ENCODE peak calls at places on chromosomes 6 and 20, in eight cellular contexts. T is neuronal stem cell; A is CD8-positive, alpha-beta T cell; V is left lung; S is OCI-LY7; F is CD8-positive, alpha-beta memory T cell; N is uterus; J is cardiac muscle cell. O is an unnamed sample. For H3K4me1 and H3K36me3, the result is how much of the 10 kb centered on the place peaks cover.

GRCh38 chr6:158149641-158150040 is 18.4 kb downstream of the SERAC1 start:
- DNase-seq in A (no peak), N (no peak), F (no peak), S (no peak), T (no peak), V (no peak), J (peak), O (no peak)

GRCh38 chr6:57021086-57021720 is 25.3 kb upstream of the KIAA1586 start:
- DNase-seq in A (no peak), N (no peak), T (peak), S (peak), V (no peak), J (peak), F (peak), O (peak)

GRCh38 chr6:32622545-32623401 is 14.4 kb upstream of the HLA-DQA1 start:
- DNase-seq in F (peak), A (peak), N (no peak), J (peak), S (peak), T (peak), V (no peak), O (peak)

GRCh38 chr6:2951723-2952122 is 19.6 kb downstream of the SERPINB6 start:
- DNase-seq in N (no peak), S (no peak), F (no peak), J (no peak), A (no peak), V (peak), T (no peak), O (no peak)

GRCh38 chr6:139135578-139136545 is 982 bp downstream of the HECA start:
- DNase-seq in F (peak), J (peak), V (peak), S (peak), N (peak), A (peak), T (no peak), O (peak)

GRCh38 chr20:32207211-32207625 is 325 bp downstream of the PLAGL2 start:
- DNase-seq in J (no peak), A (no peak), N (no peak), S (peak), F (no peak), V (no peak), T (no peak), O (no peak)

GRCh38 chr6:76703786-76704185 is 631.3 kb upstream of the IMPG1 start:
- DNase-seq in F (no peak), J (no peak), T (no peak), S (no peak), A (no peak), V (no peak), N (no peak), O (no peak)

GRCh38 chr6:116210750-116211425 is 43.0 kb downstream of the TSPYL4 start:
- DNase-seq in F (no peak), J (peak), T (no peak), A (no peak), N (no peak), V (peak), S (no peak), O (no peak)

GRCh38 chr20:19901226-19901625 is 115.9 kb upstream of the NAA20 start:
- DNase-seq in S (no peak), N (no peak), F (no peak), V (no peak), A (no peak), T (no peak), J (no peak), O (no peak)

GRCh38 chr20:5400164-5400762 is 83.5 kb upstream of the PROKR2 start:
- DNase-seq in A (no peak), N (no peak), S (peak), T (peak), V (no peak), F (no peak), J (peak), O (no peak)

GRCh38 chr20:11993886-11994466 is 76.3 kb downstream of the BTBD3 start:
- DNase-seq in N (no peak), V (no peak), S (peak), J (no peak), T (no peak), A (no peak), F (no peak), O (no peak)

GRCh38 chr6:44706011-44706410 is 318.5 kb downstream of the CDC5L start:
- DNase-seq in A (no peak), S (no peak), F (no peak), T (no peak), V (no peak), J (no peak), N (no peak), O (no peak)

GRCh38 chr6:169626169-169626833 is 75.5 kb downstream of the WDR27 start:
- DNase-seq in A (no peak), J (no peak), T (no peak), F (no peak), N (no peak), S (no peak), V (no peak), O (no peak)

GRCh38 chr6:43677759-43678158 is 9.8 kb downstream of the MRPS18A start:
- DNase-seq in V (no peak), J (no peak), T (no peak), N (no peak), A (no peak), S (no peak), F (no peak), O (no peak)

GRCh38 chr6:109759098-109759855 is 68.2 kb downstream of the FIG4 start:
- DNase-seq in S (no peak), V (no peak), T (no peak), F (no peak), J (no peak), N (no peak), A (no peak), O (no peak)

GRCh38 chr20:25084616-25085187 is 2.8 kb upstream of the VSX1 start:
- DNase-seq in S (no peak), J (no peak), F (no peak), A (no peak), V (no peak), T (no peak), N (no peak), O (no peak)

GRCh38 chr6:43383021-43383667 is 13.7 kb upstream of the ZNF318 start:
- DNase-seq in J (peak), T (no peak), V (no peak), S (no peak), F (no peak), N (no peak), A (no peak), O (no peak)

GRCh38 chr6:122770835-122771601 is 8.5 kb upstream of the FABP7 start:
- DNase-seq in A (no peak), S (no peak), F (no peak), J (no peak), N (no peak), V (no peak), T (no peak), O (no peak)

GRCh38 chr6:23308166-23308565 is 738.8 kb downstream of the HDGFL1 start:
- DNase-seq in S (no peak), T (no peak), J (no peak), V (no peak), F (no peak), A (no peak), N (no peak), O (no peak)

GRCh38 chr6:33985333-33985751 is 160.5 kb downstream of the GRM4 start:
- DNase-seq in F (no peak), A (no peak), J (no peak), S (no peak), V (no peak), N (no peak), T (no peak), O (no peak)

GRCh38 chr20:40563296-40563950 is 125.6 kb downstream of the MAFB start:
- DNase-seq in V (peak), N (no peak), T (no peak), S (no peak), A (no peak), F (no peak), J (peak), O (no peak)

GRCh38 chr20:34045294-34045693 is 51.6 kb downstream of the RALY start:
- DNase-seq in J (peak), V (no peak), S (no peak), N (peak), T (no peak), A (no peak), F (no peak), O (no peak)

GRCh38 chr6:34578445-34579262 is 22.5 kb upstream of the SPDEF start:
- DNase-seq in T (no peak), F (no peak), N (no peak), A (no peak), J (no peak), V (no peak), S (no peak), O (no peak)

GRCh38 chr6:37127961-37128862 is 41.7 kb upstream of the PIM1 start:
- DNase-seq in V (no peak), F (no peak), A (no peak), J (peak), N (no peak), T (no peak), S (no peak), O (no peak)

GRCh38 chr20:22825076-22825475 is 210.0 kb upstream of the SSTR4 start:
- DNase-seq in N (no peak), S (no peak), J (peak), F (no peak), A (no peak), V (no peak), T (no peak), O (no peak)

GRCh38 chr6:81562169-81562568 is 190.3 kb downstream of the TENT5A start:
- DNase-seq in T (no peak), J (peak), A (no peak), N (peak), F (no peak), S (no peak), V (no peak), O (no peak)

DNA sequence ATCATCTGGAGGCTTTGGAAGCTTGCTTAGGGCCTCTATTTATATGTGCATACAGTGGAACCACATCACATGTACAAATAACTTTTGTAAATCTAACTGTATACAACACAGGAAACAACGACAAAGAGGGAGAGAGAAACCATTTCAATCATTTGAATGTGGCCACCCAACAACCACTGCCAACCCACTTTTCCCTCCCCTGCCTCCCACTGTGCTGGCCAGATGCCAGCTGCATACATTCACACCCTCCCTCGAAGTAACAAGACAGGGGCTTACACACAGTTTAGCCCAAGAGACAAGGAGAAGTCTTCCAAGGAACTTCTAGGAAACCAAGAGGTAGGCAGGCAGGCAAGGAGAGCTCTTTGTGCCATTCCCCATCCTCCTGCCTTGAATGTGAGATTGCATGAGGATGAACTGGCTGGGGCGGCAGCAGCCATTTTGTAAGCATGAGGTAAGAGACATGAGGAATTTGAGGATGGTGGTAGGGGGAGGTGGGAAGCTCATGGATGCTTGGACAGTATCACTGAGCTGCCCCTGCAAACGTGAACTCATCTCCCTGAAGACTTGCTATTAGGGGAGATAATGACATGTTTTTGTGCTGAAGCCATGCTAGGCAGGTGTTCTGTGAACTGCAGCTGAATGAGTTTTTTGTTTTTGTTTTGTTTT is 18.2 kb downstream of the BMP7 start:
- DNase-seq in V (no peak), T (no peak), N (no peak), F (no peak), A (no peak), S (peak), J (no peak), O (no peak)
- H3K27ac ChIP-seq in V (no peak), T (no peak), N (no peak), F (no peak), A (no peak), S (peak), J (no peak), O (no peak)

GRCh38 chr6:22113046-22113766 is 183.6 kb downstream of the PRL start:
- DNase-seq in A (no peak), F (no peak), T (no peak), S (no peak), J (peak), V (peak), N (peak), O (no peak)
- H3K4me1 ChIP-seq in A (under half), F (under half), T (under half), S (under half), J (under half), V (under half), N (under half), O (under half)

DNA sequence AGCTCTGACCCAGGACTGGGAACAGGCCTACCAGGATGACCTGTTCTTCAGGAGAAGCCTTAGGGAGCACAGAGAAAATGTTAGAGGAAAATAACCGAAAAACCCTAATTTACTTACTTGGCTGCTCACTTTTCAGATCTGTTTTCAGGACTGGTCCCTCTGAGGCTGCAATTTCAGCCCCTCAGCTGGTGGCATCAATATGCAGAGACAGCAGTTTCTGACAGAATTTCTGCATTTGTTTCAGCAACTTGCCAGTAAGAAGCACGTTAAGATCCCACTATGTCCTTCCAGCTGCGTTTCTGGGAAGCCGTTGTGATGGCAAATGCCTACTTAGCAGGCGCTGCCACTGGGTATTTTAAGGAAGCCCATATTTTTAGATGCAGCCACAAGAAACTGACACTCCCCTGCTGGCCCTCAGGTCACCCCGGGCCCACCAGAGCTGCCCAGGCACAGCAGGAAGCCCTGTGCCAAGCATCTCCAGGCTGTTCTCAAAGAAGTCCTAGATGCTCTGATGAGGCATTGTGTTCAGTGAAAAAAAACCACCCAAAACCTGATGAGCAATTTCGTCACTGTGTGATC is 7.5 kb downstream of the YTHDF1 start:
- DNase-seq in T (no peak), N (no peak), S (no peak), F (no peak), V (no peak), A (no peak), J (no peak), O (no peak)
- H3K36me3 ChIP-seq in T (half or more), N (under half), S (half or more), F (half or more), V (under half), A (half or more), J (under half), O (half or more)

DNA sequence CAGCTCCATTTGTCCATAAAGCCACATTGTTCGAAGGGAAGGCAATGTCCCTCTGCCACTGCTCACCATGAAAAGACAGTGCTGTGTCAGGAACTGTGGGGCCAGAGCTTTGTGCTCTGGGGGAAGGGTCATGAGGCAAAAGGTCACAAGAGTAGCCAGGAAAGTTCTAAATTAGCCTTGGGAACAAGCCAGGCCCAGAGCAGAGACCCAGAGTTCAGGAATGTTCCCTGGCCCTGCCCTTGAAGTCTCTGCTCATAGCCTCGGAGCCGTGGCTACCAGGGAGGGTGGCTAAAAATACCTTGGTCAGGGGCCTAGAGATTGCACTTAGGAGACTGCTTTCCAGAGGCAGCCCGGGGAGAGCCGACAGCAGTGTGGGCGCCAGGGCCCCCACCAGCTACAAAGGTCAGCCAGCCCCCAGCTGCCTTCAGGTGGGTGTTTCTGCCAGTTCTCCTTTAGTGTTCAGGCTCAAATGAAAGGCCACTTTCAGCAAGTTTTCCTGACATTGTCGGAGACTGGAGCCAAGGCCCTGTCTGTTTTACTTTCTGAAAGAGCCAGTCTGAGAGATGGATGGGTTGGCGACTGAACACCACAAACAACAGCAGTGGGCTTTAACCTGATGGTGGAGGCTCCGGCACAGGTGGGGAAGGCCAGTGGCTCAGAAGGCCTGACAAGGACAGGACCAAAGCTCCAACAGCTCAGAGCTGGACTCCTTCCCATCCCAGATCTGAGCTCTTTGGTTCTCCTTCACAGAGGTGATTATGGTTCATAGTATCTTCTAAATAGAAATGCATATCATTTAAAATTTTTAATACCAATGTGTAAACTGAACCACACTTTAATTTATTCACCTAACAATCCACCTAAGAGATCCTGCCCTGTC is 76.2 kb downstream of the CDH26 start:
- DNase-seq in A (no peak), V (no peak), S (no peak), N (no peak), J (no peak), T (peak), F (no peak), O (no peak)
- H3K27ac ChIP-seq in A (no peak), V (no peak), S (no peak), N (no peak), J (peak), T (no peak), F (no peak), O (no peak)

DNA sequence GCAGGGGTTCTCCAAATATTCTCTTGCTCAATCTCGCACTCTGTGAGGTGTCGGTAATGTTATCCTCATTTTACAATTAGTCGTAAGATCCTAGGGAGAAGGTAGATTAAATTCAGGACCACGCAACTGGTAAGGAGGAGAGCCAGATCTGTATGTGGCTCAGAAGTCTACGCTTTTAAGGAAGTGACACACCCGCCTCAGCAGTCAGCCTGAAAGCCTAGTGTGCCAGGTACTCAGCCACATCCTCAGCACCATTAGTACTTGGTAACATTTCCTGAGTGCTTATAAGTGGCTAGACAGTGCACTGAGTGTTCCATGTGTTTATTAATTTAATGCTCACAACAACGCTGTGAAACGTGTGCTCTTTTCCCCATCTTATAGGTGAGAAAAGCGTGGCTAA is 63.7 kb downstream of the DHX35 start:
- DNase-seq in J (no peak), T (no peak), A (no peak), N (no peak), S (no peak), F (no peak), V (no peak), O (no peak)
- H3K4me1 ChIP-seq in J (under half), T (under half), A (under half), N (under half), S (under half), F (under half), V (under half), O (under half)

DNA sequence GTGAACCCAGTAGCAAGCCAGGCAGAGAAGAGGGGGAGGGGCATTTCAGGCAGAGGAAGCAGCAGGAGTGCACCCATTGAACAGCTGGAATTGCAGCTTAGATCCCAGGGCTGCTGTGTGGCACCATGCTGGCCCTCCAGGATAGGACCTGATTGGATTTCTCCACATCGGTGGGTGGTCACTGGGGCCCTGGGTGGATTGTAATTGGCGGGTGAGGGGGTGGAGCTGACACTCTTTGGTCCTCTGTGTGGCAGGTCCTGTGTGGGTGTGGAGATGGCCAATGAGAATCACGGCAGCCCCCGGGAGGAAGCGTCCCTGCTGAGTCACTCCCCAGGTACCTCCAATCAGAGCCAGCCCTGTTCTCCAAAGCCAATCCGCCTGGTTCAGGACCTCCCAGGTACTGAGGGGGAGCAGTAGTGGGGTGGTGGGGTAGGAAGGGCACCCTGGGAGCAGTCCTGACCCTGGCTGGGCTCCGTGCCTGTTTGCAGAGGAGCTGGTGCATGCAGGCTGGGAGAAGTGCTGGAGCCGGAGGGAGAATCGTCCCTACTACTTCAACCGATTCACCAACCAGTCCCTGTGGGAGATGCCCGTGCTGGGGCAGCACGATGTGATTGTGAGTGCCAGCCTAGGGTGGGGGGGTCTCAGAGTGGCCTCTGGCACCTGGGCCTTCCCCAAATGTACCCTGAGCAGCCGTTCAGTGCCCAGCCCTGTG is 4.4 kb downstream of the PCIF1 start:
- DNase-seq in F (no peak), J (no peak), S (no peak), A (no peak), V (no peak), N (no peak), T (no peak), O (no peak)
- H3K36me3 ChIP-seq in F (half or more), J (under half), S (half or more), A (half or more), V (under half), N (under half), T (under half), O (half or more)